ENCODE peak calls at places on chromosomes 11 and 22, in five cellular contexts. G, D, W, T and K are unnamed samples.

GRCh38 chr11:71198141-71198822 is 54.1 kb downstream of the SHANK2 start:
- DNase-seq in G (peak; percentile 15), D (no peak), W (no peak), T (no peak), K (no peak)

GRCh38 chr11:109739374-109739773 is 317.4 kb downstream of the C11orf87 start:
- DNase-seq in G (no peak), D (no peak), W (no peak), T (no peak), K (no peak)

GRCh38 chr11:102347526-102348331 is 715 bp downstream of the BIRC2 start:
- DNase-seq in G (no peak), D (peak; percentile 73), W (no peak), T (peak; percentile 22), K (no peak)

GRCh38 chr11:67468056-67468455 is 995 bp downstream of the TMEM134 start:
- DNase-seq in G (peak; percentile 84), D (peak; percentile 14), W (peak; percentile 66), T (peak; percentile 95), K (peak; percentile 35)

GRCh38 chr11:102911758-102912481 is 37.1 kb upstream of the MMP12 start:
- DNase-seq in G (no peak), D (no peak), W (no peak), T (no peak), K (no peak)

GRCh38 chr22:17060126-17060525 is 24.7 kb upstream of the IL17RA start:
- DNase-seq in G (no peak), D (no peak), W (no peak), T (no peak), K (no peak)

GRCh38 chr11:63535734-63536133 is 874 bp upstream of the PLAAT4 start:
- DNase-seq in G (no peak), D (no peak), W (no peak), T (no peak), K (no peak)

GRCh38 chr11:16184588-16184987 is 171.8 kb downstream of the SOX6 start:
- DNase-seq in G (no peak), D (peak; percentile 67), W (no peak), T (no peak), K (no peak)

GRCh38 chr11:32032052-32032451 is 58.8 kb upstream of the RCN1 start:
- DNase-seq in G (no peak), D (no peak), W (no peak), T (no peak), K (no peak)

GRCh38 chr22:29820941-29821789 is 16.9 kb downstream of the ASCC2 start:
- DNase-seq in G (peak; percentile 94), D (peak; percentile 47), W (peak; percentile 74), T (peak; percentile 83), K (peak; percentile 93)

GRCh38 chr22:25759825-25760231 is 17.8 kb downstream of the MYO18B start:
- DNase-seq in G (no peak), D (peak; percentile 93), W (no peak), T (no peak), K (peak; percentile 67)

GRCh38 chr22:37609240-37610152 is 862 bp downstream of the GGA1 start:
- DNase-seq in G (no peak), D (peak; percentile 70), W (no peak), T (no peak), K (peak; percentile 62)

GRCh38 chr11:122755409-122755808 is 82.9 kb upstream of the CRTAM start:
- DNase-seq in G (no peak), D (no peak), W (no peak), T (no peak), K (peak; percentile 45)

GRCh38 chr11:3181722-3182461 is 16.8 kb upstream of the OSBPL5 start:
- DNase-seq in G (no peak), D (no peak), W (no peak), T (no peak), K (no peak)

DNA sequence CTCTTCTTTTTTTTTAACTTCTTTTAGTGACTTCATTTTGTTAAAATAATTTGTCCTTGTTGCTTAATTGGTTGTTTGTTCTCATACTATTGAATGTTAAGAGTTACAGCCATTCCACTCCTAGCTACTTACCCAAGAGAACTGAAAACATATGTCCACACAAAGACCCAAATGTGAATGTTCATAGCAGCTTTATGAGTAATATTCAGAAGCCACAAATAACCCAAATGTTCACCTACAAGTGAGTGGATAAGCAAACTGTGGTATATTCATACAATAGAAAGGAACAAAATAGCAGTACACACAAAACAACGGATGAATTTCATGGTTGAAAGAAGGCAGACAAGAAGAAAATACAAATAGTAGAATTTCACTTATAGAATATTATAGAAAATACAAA is 1.4 kb upstream of the OR4D11 start:
- DNase-seq in G (no peak), D (no peak), W (no peak), T (no peak), K (no peak)
- H3K4me3 ChIP-seq in G (no peak overlapping the region), D (no peak overlapping the region), W (no peak overlapping the region), T (no peak overlapping the region), K (no peak overlapping the region)

GRCh38 chr11:45665933-45666647 is 668 bp upstream of the CHST1 start:
- DNase-seq in G (no peak), D (peak; percentile 32), W (no peak), T (no peak), K (peak; percentile 57)

GRCh38 chr11:45669146-45669545 is 3.7 kb upstream of the CHST1 start:
- DNase-seq in G (no peak), D (no peak), W (no peak), T (no peak), K (no peak)

GRCh38 chr11:45665206-45665932 is at the start of gene CHST1:
- DNase-seq in G (no peak), D (peak; percentile 66), W (peak; percentile 71), T (peak; percentile 21), K (peak; percentile 86)

GRCh38 chr11:45667929-45668680 is 2.7 kb upstream of the CHST1 start:
- DNase-seq in G (no peak), D (no peak), W (no peak), T (no peak), K (no peak)

DNA sequence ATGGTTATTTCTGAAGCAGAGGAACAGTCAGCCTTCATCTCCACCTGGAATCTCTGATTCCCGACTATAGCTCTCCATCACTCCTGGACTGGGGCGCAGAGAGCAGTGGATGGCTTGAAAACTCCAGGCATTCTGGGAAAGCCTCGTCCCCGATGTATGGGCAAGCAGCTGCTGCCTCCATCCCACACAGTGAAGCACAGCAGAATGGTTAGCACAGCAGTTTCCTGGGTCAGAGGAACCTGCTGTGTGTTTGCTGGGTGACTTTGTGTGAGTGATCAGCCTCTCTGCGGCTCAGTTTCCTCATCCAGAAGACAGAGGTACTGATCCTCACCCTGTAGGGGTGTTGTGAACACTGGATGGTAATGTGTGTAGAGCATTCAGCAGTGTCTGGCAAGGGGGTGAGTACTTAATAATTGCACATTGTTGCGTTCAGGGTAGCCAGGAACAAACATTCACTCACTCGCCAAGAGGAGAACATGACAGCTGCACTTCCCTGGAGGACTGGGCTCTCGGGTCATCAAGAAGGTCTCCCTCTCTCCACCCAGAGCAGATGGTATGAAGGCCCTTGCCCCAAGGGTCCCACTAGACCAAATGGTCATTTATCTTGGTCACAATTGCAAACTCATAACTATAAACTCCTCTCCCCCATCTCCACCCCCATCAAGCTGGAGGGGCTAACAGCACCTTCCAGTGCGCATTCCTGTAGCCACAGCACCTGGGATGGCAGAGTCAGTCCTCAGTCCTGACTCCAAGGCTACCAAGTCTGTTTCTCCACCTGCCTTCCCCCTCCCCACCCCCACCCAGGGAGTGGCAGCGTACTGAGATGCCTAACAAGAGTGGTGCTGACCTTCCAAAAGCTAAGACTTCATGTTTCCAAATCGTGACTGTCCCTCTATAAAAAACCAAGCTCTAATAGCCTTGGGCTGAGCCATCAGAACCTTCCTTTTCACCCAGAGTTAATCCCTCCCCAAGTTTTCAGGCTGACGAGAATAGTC is 1.5 kb upstream of the CHST1 start:
- DNase-seq in G (no peak), D (peak; percentile 3), W (no peak), T (no peak), K (no peak)
- H3K4me1 ChIP-seq in G (peaks cover 18% of the 10 kb centered on the region), D (peaks cover 19% of the 10 kb centered on the region), W (peaks cover 11% of the 10 kb centered on the region), T (peaks cover 3% of the 10 kb centered on the region), K (no peaks in the 10 kb centered on the region)

GRCh38 chr11:128666397-128666796 is 27.5 kb upstream of the FLI1 start:
- DNase-seq in G (no peak), D (no peak), W (no peak), T (no peak), K (no peak)

GRCh38 chr11:128670631-128671030 is 23.2 kb upstream of the FLI1 start:
- DNase-seq in G (no peak), D (no peak), W (no peak), T (no peak), K (no peak)

GRCh38 chr11:128664286-128664685 is 29.6 kb upstream of the FLI1 start:
- DNase-seq in G (no peak), D (no peak), W (no peak), T (no peak), K (no peak)

GRCh38 chr11:128667873-128668272 is 26.0 kb upstream of the FLI1 start:
- DNase-seq in G (no peak), D (no peak), W (no peak), T (no peak), K (no peak)

DNA sequence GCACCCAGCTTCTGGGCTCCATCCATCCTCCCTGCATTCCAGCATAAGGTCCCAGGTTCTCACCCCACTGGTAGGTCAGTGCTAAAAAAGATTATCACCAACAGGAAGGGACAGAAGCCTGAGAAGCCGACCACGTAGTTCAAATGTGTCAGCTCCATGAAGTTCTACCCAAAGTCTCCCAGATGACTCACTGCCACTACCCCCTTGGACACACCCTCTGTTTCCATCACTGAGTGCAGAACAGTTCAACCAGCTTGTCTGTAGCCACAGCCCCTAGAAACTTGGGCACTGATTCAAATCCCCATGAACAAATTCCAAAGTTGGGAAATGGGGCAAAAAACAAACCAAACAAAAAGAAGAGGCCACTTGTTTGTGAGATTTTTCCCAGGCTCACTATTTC is 24.4 kb upstream of the FLI1 start:
- DNase-seq in G (no peak), D (peak; percentile 48), W (no peak), T (no peak), K (no peak)
- H3K4me3 ChIP-seq in G (no peak overlapping the region), D (no peak overlapping the region), W (no peak overlapping the region), T (no peak overlapping the region), K (no peak overlapping the region)

GRCh38 chr11:65111537-65112225 is at the start of gene TM7SF2:
- DNase-seq in G (peak; percentile 99), D (peak; percentile 91), W (peak; percentile 96), T (peak; percentile 97), K (peak; percentile 97)
- H3K4me1 ChIP-seq in G (peaks cover 45% of the 10 kb centered on the region), D (peaks cover 35% of the 10 kb centered on the region), W (peaks cover 48% of the 10 kb centered on the region), T (peaks cover 18% of the 10 kb centered on the region), K (no peaks in the 10 kb centered on the region)

DNA sequence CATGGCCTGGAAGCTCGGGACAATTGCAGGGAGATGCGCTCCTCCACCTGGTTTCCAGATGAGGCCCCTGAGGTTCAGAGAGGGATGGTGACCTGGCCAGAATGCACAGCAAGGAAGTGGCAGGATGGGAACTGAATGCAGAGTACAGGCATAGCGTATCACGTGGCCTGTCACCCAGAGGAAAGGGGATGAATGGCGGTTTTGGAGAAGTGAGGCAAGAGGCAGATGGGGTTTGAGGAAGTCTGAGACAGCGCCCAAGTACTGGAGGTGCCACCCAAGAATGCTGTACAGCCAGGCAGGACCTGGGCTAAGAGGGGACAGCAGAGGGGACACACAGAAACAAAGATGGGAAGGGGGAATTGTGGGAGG is 4.9 kb downstream of the RAB3IL1 start:
- DNase-seq in G (peak; percentile 69), D (no peak), W (no peak), T (no peak), K (peak; percentile 49)
- H3K4me3 ChIP-seq in G (no peak overlapping the region), D (no peak overlapping the region), W (no peak overlapping the region), T (no peak overlapping the region), K (no peak overlapping the region)

GRCh38 chr11:79201637-79202347 is 239.0 kb downstream of the TENM4 start:
- DNase-seq in G (no peak), D (no peak), W (no peak), T (no peak), K (no peak)
- H3K4me1 ChIP-seq in G (no peaks in the 10 kb centered on the region), D (no peaks in the 10 kb centered on the region), W (no peaks in the 10 kb centered on the region), T (no peaks in the 10 kb centered on the region), K (peaks cover 2% of the 10 kb centered on the region)